ENCODE peak calls at places on chromosomes 3 and 15, in four cellular contexts. F is CD8-positive, alpha-beta T cell; C is suprapubic skin; L is psoas muscle. O is an unnamed sample.

GRCh38 chr15:33152502-33153109 is 41.9 kb downstream of the FMN1 start:
- DNase-seq in F (no peak), C (no peak), L (no peak), O (no peak)

GRCh38 chr15:37819191-37819590 is 115.2 kb upstream of the TMCO5A start:
- DNase-seq in F (no peak), C (no peak), L (no peak), O (no peak)

GRCh38 chr3:124972457-124972856 is 37.9 kb upstream of the MUC13 start:
- DNase-seq in L (no peak), C (no peak), F (no peak), O (no peak)

GRCh38 chr3:79724206-79724605 is 43.6 kb downstream of the ROBO1 start:
- DNase-seq in C (no peak), L (no peak), F (no peak), O (no peak)

GRCh38 chr3:133447751-133448477 is 48.1 kb downstream of the BFSP2 start:
- DNase-seq in C (no peak), F (no peak), L (no peak), O (no peak)

GRCh38 chr3:192367616-192368015 is 359.7 kb downstream of the FGF12 start:
- DNase-seq in C (no peak), L (no peak), F (no peak), O (no peak)

GRCh38 chr3:122583770-122584169 is 6.3 kb downstream of the PARP15 start:
- DNase-seq in L (no peak), F (no peak), C (no peak), O (no peak)

GRCh38 chr3:159829056-159829995 is 159.3 kb upstream of the IL12A start:
- DNase-seq in F (no peak), C (peak), L (peak), O (no peak)

GRCh38 chr15:89489376-89489775 is 7.0 kb downstream of the RHCG start:
- DNase-seq in L (no peak), C (no peak), F (no peak), O (no peak)

GRCh38 chr3:127135241-127136023 is 57.5 kb upstream of the PRR23E start:
- DNase-seq in F (no peak), C (no peak), L (peak), O (peak)

GRCh38 chr3:167694121-167694520 is 40.4 kb upstream of the WDR49 start:
- DNase-seq in C (no peak), F (no peak), L (no peak), O (no peak)

GRCh38 chr3:144036498-144036897 is 64.9 kb downstream of the DIPK2A start:
- DNase-seq in F (no peak), C (no peak), L (no peak), O (no peak)

GRCh38 chr15:52499506-52499905 is 29.2 kb downstream of the MYO5A start:
- DNase-seq in L (no peak), C (no peak), F (no peak), O (no peak)

GRCh38 chr3:107958151-107958550 is 132.7 kb downstream of the CD47 start:
- DNase-seq in L (no peak), F (no peak), C (no peak), O (no peak)

GRCh38 chr3:51947215-51947900 is 5.2 kb downstream of the PARP3 start:
- DNase-seq in L (no peak), F (no peak), C (peak), O (no peak)

GRCh38 chr3:188365184-188365583 is 211.2 kb downstream of the LPP start:
- DNase-seq in L (no peak), F (no peak), C (no peak), O (no peak)
- TF ChIP-seq CTCF in L (no peak), F (no peak), C (no peak), O (no peak)

GRCh38 chr3:33664195-33664594 is 53.9 kb downstream of the CLASP2 start:
- DNase-seq in L (no peak), F (no peak), C (no peak), O (no peak)

GRCh38 chr3:33658971-33659848 is 58.8 kb downstream of the CLASP2 start:
- DNase-seq in C (peak), F (peak), L (peak), O (peak)

GRCh38 chr3:33658039-33658438 is 60.0 kb downstream of the CLASP2 start:
- DNase-seq in C (no peak), F (no peak), L (no peak), O (no peak)

GRCh38 chr3:33663042-33663441 is 55.0 kb downstream of the CLASP2 start:
- DNase-seq in C (no peak), L (no peak), F (no peak), O (no peak)

DNA sequence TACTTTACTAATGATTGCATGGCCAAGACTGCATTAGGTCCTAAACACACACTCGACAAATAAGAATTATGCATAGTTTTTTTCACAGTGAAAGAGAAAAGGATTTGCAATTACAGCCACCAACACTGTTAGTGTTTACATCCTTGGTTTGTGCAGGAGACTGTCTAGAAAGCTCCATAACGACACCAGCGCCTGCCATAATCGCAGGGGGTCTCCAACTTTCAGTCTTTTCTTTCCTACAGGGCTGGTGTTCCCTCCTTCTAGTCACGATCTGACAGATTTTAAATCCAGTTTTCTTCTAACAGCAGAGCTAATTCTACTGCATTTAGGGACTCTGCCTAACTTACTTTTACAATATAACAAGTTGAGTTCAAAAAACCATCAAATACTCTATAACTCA is 58.0 kb downstream of the CLASP2 start:
- DNase-seq in F (no peak), C (no peak), L (no peak), O (no peak)
- H3K4me3 ChIP-seq in F (no peak), C (peak), L (peak), O (peak)

GRCh38 chr3:13145131-13145825 is 72.0 kb upstream of the IQSEC1 start:
- DNase-seq in C (peak), L (no peak), F (no peak), O (no peak)
- TF ChIP-seq CTCF in C (no peak), L (no peak), F (no peak), O (no peak)

GRCh38 chr3:129280183-129280582 is 1.5 kb downstream of the HMCES start:
- DNase-seq in F (no peak), L (no peak), C (no peak), O (no peak)
- H3K4me3 ChIP-seq in F (peak), L (peak), C (peak), O (no peak)

GRCh38 chr3:155386306-155386705 is 92.8 kb upstream of the STRIT1 start:
- DNase-seq in L (no peak), F (no peak), C (no peak), O (no peak)

GRCh38 chr3:155387571-155387970 is 94.1 kb upstream of the STRIT1 start:
- DNase-seq in L (no peak), C (no peak), F (no peak), O (no peak)

GRCh38 chr3:155390361-155390760 is 96.9 kb upstream of the STRIT1 start:
- DNase-seq in C (no peak), F (no peak), L (no peak), O (no peak)

GRCh38 chr3:155386817-155387403 is 93.4 kb upstream of the STRIT1 start:
- DNase-seq in C (no peak), L (no peak), F (no peak), O (no peak)

DNA sequence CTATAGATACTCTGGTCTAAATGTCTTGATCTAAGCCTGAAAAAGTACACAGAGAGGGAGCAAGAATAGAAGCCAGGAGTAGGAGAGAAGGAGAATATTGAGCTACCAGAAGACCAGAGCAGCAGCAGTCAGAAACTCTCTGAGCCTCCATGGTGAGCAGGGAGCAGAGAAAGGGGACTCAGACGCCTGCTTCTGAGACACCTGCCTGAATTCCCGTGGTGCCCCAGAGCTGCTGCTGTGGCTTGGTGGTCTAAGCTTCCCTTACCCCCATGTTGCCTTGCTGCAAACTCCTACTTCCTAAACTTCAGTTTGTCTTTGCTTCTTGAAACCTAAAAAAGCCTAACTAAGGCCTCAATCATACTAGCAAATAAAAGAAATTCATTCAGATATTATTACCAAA is 94.9 kb upstream of the STRIT1 start:
- DNase-seq in F (no peak), C (no peak), L (no peak), O (no peak)
- TF ChIP-seq CTCF in F (no peak), C (no peak), L (no peak), O (no peak)

GRCh38 chr3:195893121-195893449 is 15.3 kb downstream of the TNK2 start:
- DNase-seq in F (no peak), L (peak), C (no peak), O (no peak)
- H3K4me3 ChIP-seq in F (no peak), L (peak), C (peak), O (peak)

GRCh38 chr15:88185584-88185983 is 71.0 kb downstream of the NTRK3 start:
- DNase-seq in F (no peak), L (no peak), C (no peak), O (no peak)
- TF ChIP-seq CTCF in F (no peak), L (no peak), C (no peak), O (no peak)

DNA sequence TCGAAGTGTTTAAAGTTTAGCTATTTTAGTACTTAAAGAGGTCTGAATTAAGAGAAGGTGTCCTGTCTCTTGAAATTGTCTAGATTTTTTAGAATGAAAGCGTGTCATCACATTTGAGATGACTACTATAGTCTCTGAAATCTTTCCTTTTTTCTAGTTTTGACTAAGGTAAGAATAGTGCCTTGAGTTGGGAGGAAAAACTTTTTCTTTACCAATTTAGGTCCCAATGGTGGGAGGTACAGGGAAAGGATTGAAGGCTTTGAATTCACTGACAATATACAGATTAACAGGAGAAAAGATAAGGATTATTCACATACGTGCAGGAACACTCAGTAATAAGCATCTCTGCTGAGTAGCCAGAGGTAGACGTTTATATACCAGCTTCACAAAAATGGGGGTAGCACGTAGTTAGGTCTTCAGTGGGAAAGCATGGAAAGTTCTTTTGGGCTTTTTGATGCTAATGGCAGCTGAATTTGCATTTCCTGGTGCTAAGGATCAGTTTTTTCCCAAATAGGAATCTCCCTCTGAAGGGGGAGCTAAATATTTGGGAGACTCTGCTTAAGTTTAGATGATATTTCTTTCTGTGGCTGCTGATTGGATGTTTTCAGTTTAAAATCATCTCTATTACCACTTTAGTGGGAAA is 88.1 kb downstream of the VPS8 start:
- DNase-seq in L (no peak), C (no peak), F (no peak), O (no peak)
- H3K4me3 ChIP-seq in L (no peak), C (no peak), F (no peak), O (no peak)

GRCh38 chr15:76647612-76648011 is 257.5 kb downstream of the SCAPER start:
- DNase-seq in C (no peak), L (no peak), F (no peak), O (no peak)

GRCh38 chr15:76642671-76643070 is 262.5 kb downstream of the SCAPER start:
- DNase-seq in C (no peak), F (no peak), L (no peak), O (no peak)
- TF ChIP-seq CTCF in C (no peak), F (no peak), L (peak), O (no peak)

DNA sequence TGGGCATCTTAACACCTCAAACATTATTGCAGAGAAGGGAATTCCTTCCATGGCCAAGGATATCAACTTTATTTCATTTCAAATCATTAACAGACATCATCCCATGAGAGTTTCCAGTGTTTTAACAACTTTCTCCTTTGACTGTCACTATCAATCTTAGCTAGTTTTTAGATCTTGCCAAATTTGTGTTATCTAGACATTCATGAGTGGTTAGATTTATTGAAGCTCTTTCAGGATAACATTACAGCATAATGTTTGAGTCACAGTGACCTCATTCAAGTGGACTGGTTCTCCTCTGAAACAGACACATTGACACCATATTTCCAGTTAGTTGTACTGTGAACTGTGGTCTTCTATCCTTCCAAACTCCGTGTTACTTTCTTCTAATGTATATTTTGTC is 8.6 kb upstream of the TNFAIP8L3 start:
- DNase-seq in C (no peak), F (no peak), L (no peak), O (no peak)
- H3K4me3 ChIP-seq in C (no peak), F (no peak), L (no peak), O (no peak)

O was measured in dorsolateral prefrontal cortex.